ENCODE peak calls at places on chromosomes 5 and 9, in eight cellular contexts. L is H9; Z is AG08396; G is cardiac fibroblast; I is NCI-H2081; H is uterus; M is Kasumi-1; U is stimulated activated CD8-positive, alpha-beta memory T cell treated with anti-CD3 and anti-CD28 coated beads, Interleukin-15, amount 100 ng/mL, for 1 hour. K is an unnamed sample.

GRCh38 chr9:129677456-129677855 is 12.0 kb downstream of the PRRX2 start:
- DNase-seq in L (no peak), Z (no peak), G (no peak), I (no peak), H (no peak), M (no peak), U (no peak), K (no peak)

GRCh38 chr5:156778752-156779151 is 71.3 kb upstream of the PPP1R2B start:
- DNase-seq in L (no peak), Z (no peak), G (no peak), I (no peak), H (no peak), M (no peak), U (no peak), K (no peak)

GRCh38 chr9:123373941-123374340 is 17.9 kb downstream of the CRB2 start:
- DNase-seq in L (peak; percentile 67), Z (no peak), G (no peak), I (no peak), H (peak; percentile 62), M (no peak), U (no peak), K (no peak)

GRCh38 chr9:17528859-17529258 is 50.0 kb upstream of the SH3GL2 start:
- DNase-seq in L (no peak), Z (no peak), G (peak; percentile 43), I (peak; percentile 45), H (no peak), M (peak; percentile 1), U (no peak), K (no peak)

GRCh38 chr5:278646-279045 is 7.2 kb downstream of the PDCD6 start:
- DNase-seq in L (no peak), Z (no peak), G (no peak), I (no peak), H (no peak), M (no peak), U (no peak), K (no peak)

GRCh38 chr5:115818821-115819220 is 2.4 kb upstream of the CDO1 start:
- DNase-seq in L (no peak), Z (no peak), G (no peak), I (no peak), H (no peak), M (no peak), U (no peak), K (no peak)

GRCh38 chr5:113205807-113206206 is 229.0 kb downstream of the TSSK1B start:
- DNase-seq in L (no peak), Z (no peak), G (no peak), I (no peak), H (no peak), M (no peak), U (no peak), K (no peak)

GRCh38 chr5:102324714-102325113 is 28.6 kb upstream of the SLCO4C1 start:
- DNase-seq in L (no peak), Z (no peak), G (no peak), I (no peak), H (no peak), M (no peak), U (no peak), K (no peak)

GRCh38 chr9:134173127-134174072 is 9.0 kb upstream of the RNU6ATAC start:
- DNase-seq in L (no peak), Z (no peak), G (no peak), I (no peak), H (no peak), M (no peak), U (no peak), K (no peak)

GRCh38 chr5:10448754-10449345 is 7.2 kb downstream of the ROPN1L start:
- DNase-seq in L (no peak), Z (no peak), G (no peak), I (no peak), H (no peak), M (no peak), U (no peak), K (no peak)

GRCh38 chr9:131641618-131642495 is 96.5 kb downstream of the PRRT1B start:
- DNase-seq in L (no peak), Z (no peak), G (peak; percentile 36), I (no peak), H (peak; percentile 44), M (no peak), U (no peak), K (no peak)

GRCh38 chr9:73474002-73474600 is 322.4 kb downstream of the ANXA1 start:
- DNase-seq in L (no peak), Z (no peak), G (no peak), I (no peak), H (no peak), M (no peak), U (no peak), K (no peak)

GRCh38 chr5:148063861-148064260 is at the start of gene SPINK5:
- DNase-seq in L (no peak), Z (no peak), G (no peak), I (no peak), H (no peak), M (no peak), U (no peak), K (no peak)

GRCh38 chr5:103943243-103943642 is 380.7 kb upstream of the NUDT12 start:
- DNase-seq in L (no peak), Z (no peak), G (no peak), I (no peak), H (no peak), M (no peak), U (no peak), K (no peak)

GRCh38 chr5:157233515-157233914 is 32.4 kb upstream of the CYFIP2 start:
- DNase-seq in L (no peak), Z (no peak), G (no peak), I (no peak), H (no peak), M (no peak), U (no peak), K (no peak)

GRCh38 chr9:111833941-111834340 is 39.2 kb upstream of the SHOC1 start:
- DNase-seq in L (no peak), Z (no peak), G (peak; percentile 77), I (no peak), H (no peak), M (no peak), U (no peak), K (peak; percentile 40)

GRCh38 chr5:17381926-17382325 is 116.1 kb upstream of the TAF11L2 start:
- DNase-seq in L (no peak), Z (no peak), G (no peak), I (no peak), H (no peak), M (peak; percentile 36), U (no peak), K (peak; percentile 31)

GRCh38 chr5:141864371-141865370 is 13.5 kb downstream of the PCDH1 start:
- DNase-seq in L (no peak), Z (no peak), G (no peak), I (no peak), H (no peak), M (no peak), U (no peak), K (no peak)

GRCh38 chr9:88988796-88989641 is 2.2 kb upstream of the S1PR3 start:
- DNase-seq in L (no peak), Z (peak; percentile 57), G (peak; percentile 73), I (no peak), H (peak; percentile 30), M (peak; percentile 81), U (no peak), K (no peak)

GRCh38 chr9:91424403-91425176 is 958 bp upstream of the NFIL3 start:
- DNase-seq in L (peak; percentile 58), Z (peak; percentile 76), G (peak; percentile 94), I (peak; percentile 49), H (peak; percentile 94), M (no peak), U (no peak), K (peak; percentile 87)

GRCh38 chr9:70535546-70536323 is 121.3 kb upstream of the KLF9 start:
- DNase-seq in L (no peak), Z (no peak), G (no peak), I (no peak), H (no peak), M (no peak), U (no peak), K (no peak)

GRCh38 chr5:463952-464351 is 21.0 kb downstream of the EXOC3 start:
- DNase-seq in L (no peak), Z (no peak), G (no peak), I (no peak), H (no peak), M (no peak), U (no peak), K (no peak)

GRCh38 chr5:148474025-148474511 is 90.3 kb downstream of the FBXO38 start:
- DNase-seq in L (no peak), Z (no peak), G (peak; percentile 91), I (no peak), H (peak; percentile 20), M (no peak), U (no peak), K (peak; percentile 77)

GRCh38 chr9:265209-265900 is 50.7 kb downstream of the DOCK8 start:
- DNase-seq in L (no peak), Z (no peak), G (no peak), I (no peak), H (no peak), M (no peak), U (no peak), K (peak; percentile 36)